ENCODE peak calls at places on chromosomes 5 and 9, in six cellular contexts. I is iPS DF 6.9; Z is A549; J is effector memory CD4-positive, alpha-beta T cell; F is GM23248; G is pancreas. M is an unnamed sample. For H3K4me1, the result is how much of the 10 kb centered on the place peaks cover.

GRCh38 chr9:72292874-72293607 is 72.0 kb downstream of the ZFAND5 start:
- DNase-seq in G (no peak), F (peak), I (no peak), J (no peak), Z (peak), M (no peak)

GRCh38 chr5:68745459-68745858 is 348.4 kb upstream of the SLC30A5 start:
- DNase-seq in Z (no peak), J (no peak), G (no peak), F (peak), I (no peak), M (no peak)

GRCh38 chr9:37924538-37924937 is 20.6 kb upstream of the SLC25A51 start:
- DNase-seq in F (no peak), G (no peak), I (no peak), J (no peak), Z (no peak), M (no peak)

GRCh38 chr9:87684627-87685204 is 41.2 kb upstream of the CTSL start:
- DNase-seq in Z (peak), F (peak), G (no peak), J (no peak), I (peak), M (no peak)

GRCh38 chr9:114155263-114155966 is at the start of gene COL27A1:
- DNase-seq in J (peak), G (peak), Z (peak), F (peak), I (peak), M (peak)

GRCh38 chr5:13745508-13745907 is 199.0 kb downstream of the DNAH5 start:
- DNase-seq in J (no peak), I (peak), G (no peak), F (peak), Z (no peak), M (no peak)

GRCh38 chr5:82111191-82111590 is 139.4 kb downstream of the ATG10 start:
- DNase-seq in G (no peak), F (no peak), Z (no peak), J (no peak), I (no peak), M (no peak)

GRCh38 chr9:117868594-117868993 is 164.4 kb downstream of the TLR4 start:
- DNase-seq in J (no peak), I (no peak), G (no peak), Z (no peak), F (no peak), M (no peak)

GRCh38 chr5:163473613-163474243 is 13.3 kb downstream of the HMMR start:
- DNase-seq in G (no peak), I (no peak), F (no peak), J (no peak), Z (peak), M (no peak)

GRCh38 chr9:133998915-133999580 is 6.9 kb upstream of the VAV2 start:
- DNase-seq in G (no peak), F (peak), I (no peak), J (no peak), Z (no peak), M (no peak)

GRCh38 chr5:152113401-152113800 is 188.8 kb upstream of the GLRA1 start:
- DNase-seq in G (no peak), J (peak), F (no peak), I (no peak), Z (no peak), M (peak)

GRCh38 chr5:54357371-54358058 is 47.1 kb upstream of the ARL15 start:
- DNase-seq in G (no peak), Z (no peak), F (peak), I (no peak), J (no peak), M (no peak)

GRCh38 chr9:136618578-136619547 is 43.9 kb upstream of the EGFL7 start:
- DNase-seq in J (no peak), I (no peak), G (peak), Z (no peak), F (no peak), M (no peak)

GRCh38 chr9:35686222-35687203 is 3.2 kb downstream of the TPM2 start:
- DNase-seq in Z (no peak), F (peak), G (no peak), I (no peak), J (no peak), M (no peak)

GRCh38 chr9:33787839-33788238 is 7.5 kb upstream of the PRSS3 start:
- DNase-seq in J (no peak), G (no peak), F (no peak), I (no peak), Z (no peak), M (no peak)

GRCh38 chr5:135210286-135211055 is 176.4 kb upstream of the PITX1 start:
- DNase-seq in Z (no peak), I (no peak), F (no peak), G (no peak), J (no peak), M (no peak)

GRCh38 chr5:148029131-148029530 is 34.6 kb upstream of the SPINK5 start:
- DNase-seq in I (no peak), J (no peak), F (no peak), G (no peak), Z (no peak), M (no peak)

GRCh38 chr9:109817146-109817845 is 37.3 kb downstream of the PALM2AKAP2 start:
- DNase-seq in Z (no peak), G (no peak), F (peak), J (no peak), I (no peak), M (no peak)

GRCh38 chr9:20642045-20642444 is 19.7 kb upstream of the MLLT3 start:
- DNase-seq in J (no peak), Z (no peak), G (no peak), F (no peak), I (no peak), M (no peak)

GRCh38 chr9:20634895-20635294 is 12.6 kb upstream of the MLLT3 start:
- DNase-seq in Z (no peak), G (no peak), F (no peak), J (no peak), I (no peak), M (no peak)

GRCh38 chr9:20636883-20637440 is 14.7 kb upstream of the MLLT3 start:
- DNase-seq in I (no peak), Z (no peak), G (no peak), F (no peak), J (no peak), M (no peak)

DNA sequence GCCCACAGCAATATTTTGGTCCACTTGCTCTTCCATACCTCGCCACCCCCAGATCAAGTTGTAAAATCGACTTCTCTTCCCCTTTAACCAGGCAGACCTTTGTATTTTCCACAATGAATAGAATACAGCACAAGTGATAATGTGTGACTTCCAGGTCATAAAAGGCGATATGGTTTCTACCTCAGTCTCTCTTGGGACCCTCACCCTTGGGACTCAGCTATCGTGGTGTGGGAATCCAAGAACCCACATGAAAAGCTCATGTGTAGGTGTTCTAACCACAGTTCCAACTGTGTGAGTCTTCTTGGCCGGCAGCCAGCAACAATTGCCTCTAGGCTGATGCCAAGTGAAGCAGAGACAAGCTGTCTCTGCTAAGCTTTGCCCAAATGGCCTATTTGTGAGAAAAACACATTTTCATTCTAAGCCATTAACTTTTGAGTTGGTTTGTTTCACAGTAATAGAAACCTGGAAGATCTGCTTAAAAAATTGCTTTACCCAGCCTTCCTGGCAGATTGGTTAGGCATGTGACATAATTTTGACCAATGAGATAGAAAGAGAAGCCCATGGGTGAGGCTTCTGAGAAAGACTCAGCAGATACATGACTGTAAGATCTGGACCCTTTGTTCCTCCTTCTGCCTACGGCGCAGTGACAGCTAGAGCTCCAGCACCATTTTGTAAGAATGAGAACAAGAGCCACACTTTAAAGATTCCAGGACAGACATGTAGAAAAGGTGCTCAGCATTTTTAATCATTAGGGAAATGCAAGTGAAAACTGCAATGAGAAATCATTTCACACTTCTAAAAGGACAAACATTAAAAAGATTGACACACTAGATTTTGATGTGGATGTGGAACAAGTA is 18.3 kb upstream of the MLLT3 start:
- DNase-seq in I (no peak), G (peak), J (peak), F (peak), Z (no peak), M (peak)
- H3K4me3 ChIP-seq in I (no peak), G (no peak), J (no peak), F (no peak), Z (no peak), M (peak)

DNA sequence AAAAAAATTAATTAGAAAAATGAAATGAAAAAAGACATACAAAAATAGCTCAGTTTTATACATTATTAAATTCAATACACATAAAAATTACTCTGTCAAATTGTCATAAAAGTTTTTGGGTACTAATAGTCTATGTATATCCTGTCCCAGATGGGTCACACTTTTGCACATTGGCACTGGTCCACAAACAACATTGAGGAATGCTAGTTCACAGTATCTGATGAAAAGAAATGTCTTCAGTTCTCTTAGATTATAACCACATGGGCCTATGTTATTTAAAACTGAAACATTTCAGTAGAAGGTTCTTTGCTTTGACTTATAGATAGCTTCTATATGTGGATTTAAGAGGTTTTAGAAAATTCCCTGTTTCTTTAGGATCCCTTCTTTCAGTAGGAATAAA is 39.8 kb downstream of the LNPEP start:
- DNase-seq in I (no peak), F (no peak), J (no peak), Z (no peak), G (no peak), M (no peak)
- H3K4me1 ChIP-seq in I (under half), F (under half), J (under half), Z (under half), G (under half), M (half or more)

GRCh38 chr9:14400658-14400995 is 86.7 kb upstream of the NFIB start:
- DNase-seq in G (no peak), J (no peak), Z (peak), I (peak), F (peak), M (no peak)
- H3K4me3 ChIP-seq in G (no peak), J (no peak), Z (no peak), I (no peak), F (peak), M (no peak)

GRCh38 chr5:139657363-139658321 is 9.5 kb downstream of the CXXC5 start:
- DNase-seq in Z (no peak), F (peak), G (peak), J (no peak), I (no peak), M (no peak)
- H3K4me1 ChIP-seq in Z (half or more), F (half or more), G (half or more), J (under half), I (half or more), M (under half)

DNA sequence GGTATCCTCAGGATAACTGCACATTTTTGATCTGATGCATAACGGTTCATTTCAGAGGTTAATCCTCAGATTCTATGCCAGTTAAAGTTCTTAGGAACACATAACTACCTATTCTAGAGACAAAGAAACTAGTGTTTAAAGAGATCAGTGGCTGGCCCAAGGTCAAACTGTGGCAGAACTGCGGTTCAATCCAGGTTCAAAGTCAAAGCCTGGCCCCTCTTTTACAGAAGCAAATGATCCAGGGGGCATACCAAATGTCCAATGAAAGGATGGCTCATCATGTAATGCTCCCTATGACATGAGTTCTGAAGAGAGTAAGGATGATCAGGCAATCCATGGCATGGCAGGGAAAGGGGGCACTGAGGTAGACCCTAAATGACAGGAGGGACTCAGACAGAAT is 283.3 kb downstream of the SPOCK1 start:
- DNase-seq in Z (no peak), I (no peak), J (no peak), F (no peak), G (no peak), M (no peak)
- H3K4me3 ChIP-seq in Z (no peak), I (no peak), J (no peak), F (no peak), G (no peak), M (no peak)

GRCh38 chr5:157263586-157264090 is 2.3 kb upstream of the CYFIP2 start:
- DNase-seq in Z (no peak), J (no peak), G (no peak), F (no peak), I (no peak), M (no peak)
- H3K4me1 ChIP-seq in Z (under half), J (under half), G (under half), F (under half), I (under half), M (half or more)